ENCODE peak calls at places on chromosome X, in five cellular contexts. One of them, this sample, is unnamed.

GRCh38 chrX:110425222-110425621 is 66.6 kb downstream of the RTL9 start:
- DNase-seq in AG04450: no peak
- DNase-seq in CD4-positive, alpha-beta memory T cell: no peak
- DNase-seq in fibroblast of lung: no peak
- DNase-seq in esophagus squamous epithelium: no peak
- DNase-seq in this sample: no peak

GRCh38 chrX:103640401-103641155 is 11.8 kb downstream of the TCEAL1 start:
- DNase-seq in esophagus squamous epithelium: no peak
- DNase-seq in fibroblast of lung: peak
- DNase-seq in CD4-positive, alpha-beta memory T cell: no peak
- DNase-seq in AG04450: no peak
- DNase-seq in this sample: no peak

GRCh38 chrX:35728481-35728880 is 69.7 kb upstream of the MAGEB16 start:
- DNase-seq in fibroblast of lung: no peak
- DNase-seq in CD4-positive, alpha-beta memory T cell: no peak
- DNase-seq in esophagus squamous epithelium: no peak
- DNase-seq in AG04450: no peak
- DNase-seq in this sample: no peak

GRCh38 chrX:14607446-14607845 is 78.1 kb downstream of the GLRA2 start:
- DNase-seq in fibroblast of lung: no peak
- DNase-seq in esophagus squamous epithelium: no peak
- DNase-seq in AG04450: no peak
- DNase-seq in CD4-positive, alpha-beta memory T cell: no peak
- DNase-seq in this sample: no peak

GRCh38 chrX:22090181-22090580 is 58.1 kb downstream of the PHEX start:
- DNase-seq in fibroblast of lung: peak
- DNase-seq in esophagus squamous epithelium: no peak
- DNase-seq in CD4-positive, alpha-beta memory T cell: no peak
- DNase-seq in AG04450: peak
- DNase-seq in this sample: no peak

GRCh38 chrX:130084651-130085237 is 25.6 kb downstream of the ELF4 start:
- DNase-seq in esophagus squamous epithelium: no peak
- DNase-seq in AG04450: no peak
- DNase-seq in CD4-positive, alpha-beta memory T cell: no peak
- DNase-seq in fibroblast of lung: no peak
- DNase-seq in this sample: no peak

GRCh38 chrX:40933132-40934078 is 151.8 kb upstream of the USP9X start:
- DNase-seq in esophagus squamous epithelium: no peak
- DNase-seq in CD4-positive, alpha-beta memory T cell: peak
- DNase-seq in fibroblast of lung: peak
- DNase-seq in AG04450: no peak
- DNase-seq in this sample: no peak

GRCh38 chrX:41045960-41046567 is 39.2 kb upstream of the USP9X start:
- DNase-seq in CD4-positive, alpha-beta memory T cell: no peak
- DNase-seq in AG04450: no peak
- DNase-seq in fibroblast of lung: peak
- DNase-seq in esophagus squamous epithelium: no peak
- DNase-seq in this sample: no peak

GRCh38 chrX:9475984-9476383 is 11.1 kb downstream of the TBL1X start:
- DNase-seq in fibroblast of lung: no peak
- DNase-seq in CD4-positive, alpha-beta memory T cell: no peak
- DNase-seq in AG04450: no peak
- DNase-seq in esophagus squamous epithelium: no peak
- DNase-seq in this sample: no peak

GRCh38 chrX:45598841-45599240 is 398.2 kb upstream of the DIPK2B start:
- DNase-seq in fibroblast of lung: peak
- DNase-seq in CD4-positive, alpha-beta memory T cell: no peak
- DNase-seq in AG04450: no peak
- DNase-seq in esophagus squamous epithelium: no peak
- DNase-seq in this sample: no peak

GRCh38 chrX:108177321-108177990 is 85.9 kb downstream of the ATG4A start:
- DNase-seq in AG04450: no peak
- DNase-seq in fibroblast of lung: no peak
- DNase-seq in CD4-positive, alpha-beta memory T cell: no peak
- DNase-seq in esophagus squamous epithelium: no peak
- DNase-seq in this sample: no peak

GRCh38 chrX:133053854-133054565 is 42.9 kb downstream of the USP26 start:
- DNase-seq in CD4-positive, alpha-beta memory T cell: no peak
- DNase-seq in esophagus squamous epithelium: no peak
- DNase-seq in AG04450: no peak
- DNase-seq in fibroblast of lung: peak
- DNase-seq in this sample: no peak

GRCh38 chrX:119638725-119639471 is 32.7 kb upstream of the NKRF start:
- DNase-seq in fibroblast of lung: no peak
- DNase-seq in AG04450: no peak
- DNase-seq in CD4-positive, alpha-beta memory T cell: no peak
- DNase-seq in esophagus squamous epithelium: no peak
- DNase-seq in this sample: no peak

GRCh38 chrX:115709039-115709438 is 148.1 kb downstream of the PLS3 start:
- DNase-seq in CD4-positive, alpha-beta memory T cell: no peak
- DNase-seq in AG04450: no peak
- DNase-seq in fibroblast of lung: no peak
- DNase-seq in esophagus squamous epithelium: no peak
- DNase-seq in this sample: no peak

GRCh38 chrX:129705988-129706387 is 32.8 kb upstream of the XPNPEP2 start:
- DNase-seq in AG04450: no peak
- DNase-seq in fibroblast of lung: no peak
- DNase-seq in esophagus squamous epithelium: no peak
- DNase-seq in CD4-positive, alpha-beta memory T cell: no peak
- DNase-seq in this sample: no peak

GRCh38 chrX:283115-283845 is 2.1 kb downstream of the PLCXD1 start:
- DNase-seq in AG04450: peak
- DNase-seq in esophagus squamous epithelium: no peak
- DNase-seq in fibroblast of lung: peak
- DNase-seq in CD4-positive, alpha-beta memory T cell: peak
- DNase-seq in this sample: peak

GRCh38 chrX:38304010-38304409 is 23.3 kb downstream of the RPGR start:
- DNase-seq in fibroblast of lung: peak
- DNase-seq in CD4-positive, alpha-beta memory T cell: no peak
- DNase-seq in AG04450: no peak
- DNase-seq in esophagus squamous epithelium: no peak
- DNase-seq in this sample: no peak

GRCh38 chrX:135973025-135973547 is 702 bp downstream of the MMGT1 start:
- DNase-seq in AG04450: no peak
- DNase-seq in esophagus squamous epithelium: no peak
- DNase-seq in fibroblast of lung: peak
- DNase-seq in CD4-positive, alpha-beta memory T cell: no peak
- DNase-seq in this sample: no peak

GRCh38 chrX:119292445-119292844 is 56.4 kb downstream of the PGRMC1 start:
- DNase-seq in fibroblast of lung: no peak
- DNase-seq in esophagus squamous epithelium: no peak
- DNase-seq in CD4-positive, alpha-beta memory T cell: no peak
- DNase-seq in AG04450: no peak
- DNase-seq in this sample: no peak

GRCh38 chrX:14359316-14359715 is 170.0 kb upstream of the GLRA2 start:
- DNase-seq in AG04450: no peak
- DNase-seq in fibroblast of lung: no peak
- DNase-seq in esophagus squamous epithelium: no peak
- DNase-seq in CD4-positive, alpha-beta memory T cell: no peak
- DNase-seq in this sample: no peak

GRCh38 chrX:43973249-43973672 is at the start of gene NDP:
- DNase-seq in AG04450: no peak
- DNase-seq in fibroblast of lung: peak
- DNase-seq in CD4-positive, alpha-beta memory T cell: no peak
- DNase-seq in esophagus squamous epithelium: no peak
- DNase-seq in this sample: no peak

GRCh38 chrX:75784689-75785491 is at the start of gene MAGEE2:
- DNase-seq in fibroblast of lung: no peak
- DNase-seq in AG04450: no peak
- DNase-seq in CD4-positive, alpha-beta memory T cell: no peak
- DNase-seq in esophagus squamous epithelium: no peak
- DNase-seq in this sample: no peak

GRCh38 chrX:135531813-135532212 is 11.4 kb downstream of the INTS6L start:
- DNase-seq in AG04450: no peak
- DNase-seq in esophagus squamous epithelium: no peak
- DNase-seq in fibroblast of lung: no peak
- DNase-seq in CD4-positive, alpha-beta memory T cell: no peak
- DNase-seq in this sample: no peak

GRCh38 chrX:109635151-109635550 is 10.2 kb upstream of the KCNE5 start:
- DNase-seq in esophagus squamous epithelium: no peak
- DNase-seq in fibroblast of lung: peak
- DNase-seq in CD4-positive, alpha-beta memory T cell: peak
- DNase-seq in AG04450: no peak
- DNase-seq in this sample: no peak

GRCh38 chrX:44842555-44843317 is 1.1 kb upstream of the DUSP21 start:
- DNase-seq in AG04450: no peak
- DNase-seq in CD4-positive, alpha-beta memory T cell: no peak
- DNase-seq in fibroblast of lung: no peak
- DNase-seq in esophagus squamous epithelium: no peak
- DNase-seq in this sample: no peak

GRCh38 chrX:15973299-15973698 is 118.7 kb upstream of the AP1S2 start:
- DNase-seq in AG04450: no peak
- DNase-seq in CD4-positive, alpha-beta memory T cell: peak
- DNase-seq in fibroblast of lung: peak
- DNase-seq in esophagus squamous epithelium: no peak
- DNase-seq in this sample: no peak

GRCh38 chrX:136662976-136663375 is 15.0 kb downstream of the CD40LG start:
- DNase-seq in esophagus squamous epithelium: no peak
- DNase-seq in AG04450: no peak
- DNase-seq in fibroblast of lung: no peak
- DNase-seq in CD4-positive, alpha-beta memory T cell: peak
- DNase-seq in this sample: no peak

GRCh38 chrX:3711331-3711917 is 2.0 kb downstream of the PRKX start:
- DNase-seq in esophagus squamous epithelium: no peak
- DNase-seq in CD4-positive, alpha-beta memory T cell: peak
- DNase-seq in fibroblast of lung: no peak
- DNase-seq in AG04450: no peak
- DNase-seq in this sample: no peak

GRCh38 chrX:136708348-136708747 is 60.4 kb downstream of the CD40LG start:
- DNase-seq in CD4-positive, alpha-beta memory T cell: no peak
- DNase-seq in fibroblast of lung: no peak
- DNase-seq in esophagus squamous epithelium: no peak
- DNase-seq in AG04450: no peak
- DNase-seq in this sample: no peak

GRCh38 chrX:153440556-153441135 is 5.2 kb downstream of the TREX2 start:
- DNase-seq in CD4-positive, alpha-beta memory T cell: no peak
- DNase-seq in esophagus squamous epithelium: no peak
- DNase-seq in fibroblast of lung: no peak
- DNase-seq in AG04450: no peak
- DNase-seq in this sample: no peak

GRCh38 chrX:153443476-153444332 is 2.2 kb downstream of the TREX2 start:
- DNase-seq in AG04450: no peak
- DNase-seq in esophagus squamous epithelium: no peak
- DNase-seq in fibroblast of lung: no peak
- DNase-seq in CD4-positive, alpha-beta memory T cell: no peak
- DNase-seq in this sample: no peak

GRCh38 chrX:153441296-153441695 is 4.6 kb downstream of the TREX2 start:
- DNase-seq in AG04450: no peak
- DNase-seq in fibroblast of lung: no peak
- DNase-seq in CD4-positive, alpha-beta memory T cell: no peak
- DNase-seq in esophagus squamous epithelium: no peak
- DNase-seq in this sample: no peak

GRCh38 chrX:153442463-153442862 is 3.4 kb downstream of the TREX2 start:
- DNase-seq in fibroblast of lung: no peak
- DNase-seq in esophagus squamous epithelium: no peak
- DNase-seq in CD4-positive, alpha-beta memory T cell: no peak
- DNase-seq in AG04450: no peak
- DNase-seq in this sample: no peak

GRCh38 chrX:153441981-153442380 is 3.9 kb downstream of the TREX2 start:
- DNase-seq in fibroblast of lung: no peak
- DNase-seq in esophagus squamous epithelium: no peak
- DNase-seq in CD4-positive, alpha-beta memory T cell: no peak
- DNase-seq in AG04450: no peak
- DNase-seq in this sample: no peak
- H3K27ac ChIP-seq in fibroblast of lung: no peak
- H3K27ac ChIP-seq in esophagus squamous epithelium: no peak
- H3K27ac ChIP-seq in CD4-positive, alpha-beta memory T cell: no peak
- H3K27ac ChIP-seq in AG04450: no peak
- H3K27ac ChIP-seq in this sample: no peak

GRCh38 chrX:49199906-49200771 is at the start of gene SYP:
- DNase-seq in AG04450: peak
- DNase-seq in fibroblast of lung: peak
- DNase-seq in esophagus squamous epithelium: peak
- DNase-seq in CD4-positive, alpha-beta memory T cell: peak
- DNase-seq in this sample: peak

GRCh38 chrX:49199315-49199595 is 738 bp downstream of the SYP start:
- DNase-seq in CD4-positive, alpha-beta memory T cell: no peak
- DNase-seq in esophagus squamous epithelium: no peak
- DNase-seq in AG04450: no peak
- DNase-seq in fibroblast of lung: no peak
- DNase-seq in this sample: no peak

GRCh38 chrX:49197543-49198087 is 2.4 kb downstream of the SYP start:
- DNase-seq in AG04450: no peak
- DNase-seq in esophagus squamous epithelium: no peak
- DNase-seq in CD4-positive, alpha-beta memory T cell: no peak
- DNase-seq in fibroblast of lung: no peak
- DNase-seq in this sample: no peak

GRCh38 chrX:49202022-49202421 is 2.0 kb upstream of the SYP start:
- DNase-seq in CD4-positive, alpha-beta memory T cell: no peak
- DNase-seq in fibroblast of lung: no peak
- DNase-seq in AG04450: no peak
- DNase-seq in esophagus squamous epithelium: no peak
- DNase-seq in this sample: no peak

GRCh38 chrX:49198540-49199314 is 1.3 kb downstream of the SYP start:
- DNase-seq in esophagus squamous epithelium: no peak
- DNase-seq in CD4-positive, alpha-beta memory T cell: no peak
- DNase-seq in fibroblast of lung: no peak
- DNase-seq in AG04450: no peak
- DNase-seq in this sample: no peak
- H3K4me3 ChIP-seq in esophagus squamous epithelium: no peak
- H3K4me3 ChIP-seq in CD4-positive, alpha-beta memory T cell: no peak
- H3K4me3 ChIP-seq in fibroblast of lung: no peak
- H3K4me3 ChIP-seq in AG04450: no peak
- H3K4me3 ChIP-seq in this sample: no peak

DNA sequence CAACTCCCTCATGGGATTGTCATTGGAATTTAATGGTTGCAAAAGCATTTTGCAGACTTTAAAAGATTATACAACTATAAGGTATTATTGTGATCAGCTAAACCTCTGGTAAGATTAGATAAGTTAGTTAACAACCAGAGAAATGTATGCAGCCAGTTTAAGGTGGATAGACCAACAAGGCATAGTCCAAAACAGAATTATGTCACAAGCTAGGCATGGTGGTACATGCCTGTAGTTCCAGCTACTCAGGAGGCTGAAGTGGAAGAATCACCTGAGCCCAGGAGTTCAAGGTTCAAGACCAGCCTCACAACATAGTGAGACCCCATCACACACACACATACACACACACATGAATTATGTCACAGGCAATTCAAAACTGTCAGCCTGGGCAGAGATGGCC is 54.7 kb upstream of the KLHL13 start:
- DNase-seq in AG04450: no peak
- DNase-seq in fibroblast of lung: no peak
- DNase-seq in esophagus squamous epithelium: no peak
- DNase-seq in CD4-positive, alpha-beta memory T cell: no peak
- DNase-seq in this sample: no peak
- H3K27ac ChIP-seq in AG04450: no peak
- H3K27ac ChIP-seq in fibroblast of lung: no peak
- H3K27ac ChIP-seq in esophagus squamous epithelium: no peak
- H3K27ac ChIP-seq in CD4-positive, alpha-beta memory T cell: no peak
- H3K27ac ChIP-seq in this sample: no peak

DNA sequence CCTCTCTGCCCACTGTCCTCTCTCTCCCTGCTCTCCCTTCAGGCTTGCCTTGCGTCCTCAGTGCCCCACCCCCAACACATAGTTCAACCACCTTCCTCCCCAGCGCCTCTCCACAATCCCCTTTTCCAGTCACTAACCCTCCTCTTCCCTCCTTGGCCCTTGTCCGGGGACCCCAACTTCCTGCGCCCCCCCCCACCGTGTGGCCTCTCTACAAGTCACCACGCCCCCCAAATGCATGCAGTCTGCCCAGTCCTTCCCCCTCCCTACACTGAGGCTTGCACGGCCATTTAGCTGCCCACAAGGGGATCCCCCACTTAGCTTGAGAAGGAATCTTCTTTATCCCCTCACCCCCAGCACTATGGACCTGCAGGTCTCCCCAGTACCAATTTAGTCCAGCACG is 569 bp downstream of the CXCR3 start:
- DNase-seq in AG04450: no peak
- DNase-seq in CD4-positive, alpha-beta memory T cell: no peak
- DNase-seq in esophagus squamous epithelium: no peak
- DNase-seq in fibroblast of lung: no peak
- DNase-seq in this sample: no peak
- H3K4me3 ChIP-seq in AG04450: no peak
- H3K4me3 ChIP-seq in CD4-positive, alpha-beta memory T cell: peak
- H3K4me3 ChIP-seq in esophagus squamous epithelium: no peak
- H3K4me3 ChIP-seq in fibroblast of lung: no peak
- H3K4me3 ChIP-seq in this sample: peak